ENCODE peak calls at places on chromosomes 6 and 20, in ten cellular contexts. B is pancreas, X is mucosa of descending colon, N is astrocyte of the spinal cord, F is tibial artery, Z is fibroblast of the aortic adventitia, Y is endothelial cell of umbilical vein, R is left ventricle myocardium inferior, P is GM12865, V is Peyer's patch. U is an unnamed sample.
A peak's percentile ranks its signal among the peaks of the same experiment; 100 is the strongest.

GRCh38 chr6:166268431-166268830 is 39.8 kb downstream of the PRR18 start:
- DNase-seq in B (no peak), X (no peak), N (no peak), F (no peak), Z (no peak), Y (no peak), R (no peak), P (no peak), V (no peak), U (no peak)

GRCh38 chr20:13013411-13013810 is 4.6 kb downstream of the SPTLC3 start:
- DNase-seq in B (no peak), X (no peak), N (no peak), F (no peak), Z (no peak), Y (no peak), R (no peak), P (no peak), V (no peak), U (no peak)

GRCh38 chr6:146905313-146905712 is 298.9 kb upstream of the STXBP5 start:
- DNase-seq in B (peak; percentile 46), X (no peak), N (peak; percentile 64), F (peak; percentile 30), Z (peak; percentile 94), Y (peak; percentile 51), R (no peak), P (no peak), V (no peak), U (no peak)

GRCh38 chr6:13319891-13320564 is 8.3 kb downstream of the TBC1D7 start:
- DNase-seq in B (no peak), X (no peak), N (no peak), F (no peak), Z (no peak), Y (no peak), R (no peak), P (no peak), V (no peak), U (no peak)

GRCh38 chr6:3813150-3813780 is 35.9 kb upstream of the FAM50B start:
- DNase-seq in B (no peak), X (no peak), N (peak; percentile 47), F (peak; percentile 63), Z (peak; percentile 37), Y (peak; percentile 95), R (peak; percentile 64), P (peak; percentile 54), V (no peak), U (no peak)

GRCh38 chr6:79810153-79810806 is 137.1 kb downstream of the ELOVL4 start:
- DNase-seq in B (no peak), X (no peak), N (no peak), F (no peak), Z (no peak), Y (no peak), R (no peak), P (no peak), V (no peak), U (no peak)

GRCh38 chr20:15362849-15363248 is 1025.4 kb upstream of the FLRT3 start:
- DNase-seq in B (no peak), X (no peak), N (no peak), F (no peak), Z (no peak), Y (no peak), R (no peak), P (no peak), V (no peak), U (no peak)

GRCh38 chr6:16700202-16700997 is 60.9 kb downstream of the ATXN1 start:
- DNase-seq in B (no peak), X (no peak), N (peak; percentile 43), F (no peak), Z (no peak), Y (peak; percentile 32), R (no peak), P (no peak), V (no peak), U (no peak)

GRCh38 chr20:63791497-63792156 is 39.4 kb downstream of the ZBTB46 start:
- DNase-seq in B (no peak), X (no peak), N (no peak), F (no peak), Z (no peak), Y (no peak), R (peak; percentile 67), P (no peak), V (no peak), U (no peak)

GRCh38 chr20:51650685-51651134 is 108.2 kb upstream of the NFATC2 start:
- DNase-seq in B (no peak), X (no peak), N (peak; percentile 58), F (no peak), Z (peak; percentile 46), Y (peak; percentile 85), R (no peak), P (no peak), V (no peak), U (peak; percentile 75)

GRCh38 chr6:28758818-28759235 is 165.0 kb downstream of the TRIM27 start:
- DNase-seq in B (no peak), X (no peak), N (no peak), F (no peak), Z (no peak), Y (no peak), R (no peak), P (no peak), V (no peak), U (no peak)

GRCh38 chr20:50193851-50194830 is 3.5 kb downstream of the CEBPB start:
- DNase-seq in B (no peak), X (no peak), N (peak; percentile 9), F (peak; percentile 45), Z (peak; percentile 49), Y (no peak), R (no peak), P (no peak), V (no peak), U (no peak)

GRCh38 chr6:103908898-103909297 is 950.8 kb downstream of the HACE1 start:
- DNase-seq in B (no peak), X (no peak), N (no peak), F (no peak), Z (no peak), Y (no peak), R (no peak), P (no peak), V (no peak), U (no peak)

GRCh38 chr6:4970739-4971395 is 33.0 kb downstream of the RPP40 start:
- DNase-seq in B (no peak), X (no peak), N (no peak), F (no peak), Z (no peak), Y (no peak), R (no peak), P (no peak), V (no peak), U (no peak)

GRCh38 chr20:22763257-22763906 is 179.0 kb upstream of the FOXA2 start:
- DNase-seq in B (no peak), X (no peak), N (peak; percentile 14), F (peak; percentile 39), Z (peak; percentile 51), Y (peak; percentile 51), R (peak; percentile 46), P (no peak), V (no peak), U (no peak)

GRCh38 chr6:170019259-170020040 is 268.0 kb downstream of the ERMARD start:
- DNase-seq in B (no peak), X (no peak), N (no peak), F (no peak), Z (no peak), Y (no peak), R (no peak), P (no peak), V (no peak), U (peak; percentile 8)

GRCh38 chr20:1309439-1309847 is 19.5 kb downstream of the SDCBP2 start:
- DNase-seq in B (no peak), X (no peak), N (no peak), F (no peak), Z (no peak), Y (no peak), R (no peak), P (no peak), V (no peak), U (no peak)
- TF ChIP-seq CTCF in B (no peak), X (no peak), N (no peak), F (no peak), Z (no peak), Y (no peak), R (no peak), P (no peak), V (no peak), U (no peak)

DNA sequence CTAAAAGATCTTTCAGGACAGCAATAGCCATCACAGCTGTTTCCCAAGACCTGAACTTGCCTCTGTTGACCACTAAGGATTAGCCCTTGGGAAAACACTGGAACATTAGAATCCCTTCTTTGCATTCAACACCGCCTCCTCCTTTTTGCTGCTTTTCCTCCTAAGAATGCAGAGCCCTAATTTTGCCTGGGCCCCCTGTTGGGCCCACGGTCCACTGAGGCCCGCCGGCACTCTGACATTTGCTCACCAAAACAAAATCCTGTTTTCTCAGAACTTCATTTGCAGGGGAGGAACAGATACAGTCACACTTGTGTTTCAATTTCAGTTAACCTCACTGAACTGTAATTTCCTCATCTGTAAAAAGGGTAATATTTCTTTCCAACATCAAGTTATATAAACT is 116.0 kb upstream of the JARID2 start:
- DNase-seq in B (no peak), X (no peak), N (no peak), F (no peak), Z (no peak), Y (no peak), R (no peak), P (no peak), V (no peak), U (no peak)
- TF ChIP-seq CTCF in B (no peak), X (no peak), N (no peak), F (no peak), Z (no peak), Y (no peak), R (no peak), P (no peak), V (no peak), U (no peak)

DNA sequence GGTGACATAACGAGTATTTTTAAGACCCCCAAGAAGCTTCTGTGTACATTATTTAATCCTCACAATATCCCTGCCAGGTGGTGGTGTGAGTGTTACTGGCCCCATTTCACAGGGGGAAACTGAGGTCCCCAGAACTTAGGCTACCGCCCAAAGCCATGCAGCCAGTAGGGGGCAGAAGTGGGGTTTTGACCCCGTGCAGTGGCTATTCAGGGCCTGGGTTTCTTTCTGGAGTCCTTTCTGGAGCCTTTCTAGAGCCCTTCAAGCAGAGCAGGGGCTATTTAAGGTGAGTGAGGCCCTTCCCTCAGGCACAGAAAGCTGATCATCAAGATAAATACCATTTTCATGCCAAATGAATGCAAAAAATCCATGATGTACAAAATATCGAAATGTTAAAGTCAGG is 59.0 kb downstream of the CTCFL start:
- DNase-seq in B (no peak), X (no peak), N (no peak), F (no peak), Z (no peak), Y (no peak), R (no peak), P (no peak), V (no peak), U (no peak)
- TF ChIP-seq CTCF in B (no peak), X (no peak), N (peak; percentile 22), F (no peak), Z (no peak), Y (peak; percentile 7), R (no peak), P (peak; percentile 35), V (no peak), U (no peak)

DNA sequence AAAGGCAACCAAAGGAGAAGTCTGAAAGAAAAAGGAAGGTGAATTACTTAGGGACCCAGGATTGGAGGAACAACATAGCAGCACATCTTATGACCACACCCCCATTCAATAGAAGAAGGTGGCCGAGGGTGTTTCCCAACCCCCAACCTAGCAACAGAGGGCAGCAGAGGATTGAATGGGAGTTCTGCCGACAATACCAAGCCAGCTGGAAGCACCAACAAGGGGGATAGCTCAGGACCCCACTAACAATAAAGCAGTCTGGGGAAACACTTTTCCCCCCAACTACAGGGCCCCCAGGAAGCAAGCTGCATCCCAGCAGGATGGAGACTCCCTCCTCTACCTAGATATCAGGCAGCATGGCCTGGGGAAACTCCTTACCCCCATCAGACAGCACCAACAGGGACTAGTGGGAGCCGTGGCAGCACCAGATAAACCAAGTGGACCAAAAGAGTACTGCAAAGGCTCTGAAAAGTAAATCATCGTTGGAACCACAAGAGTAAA is 67.7 kb downstream of the ZHX3 start:
- DNase-seq in B (no peak), X (no peak), N (peak; percentile 69), F (no peak), Z (peak; percentile 29), Y (peak; percentile 75), R (no peak), P (peak; percentile 35), V (no peak), U (no peak)
- TF ChIP-seq CTCF in B (no peak), X (no peak), N (peak; percentile 39), F (peak; percentile 19), Z (peak; percentile 38), Y (peak; percentile 34), R (peak; percentile 45), P (peak; percentile 8), V (no peak), U (peak; percentile 24)

U was measured in CD14-positive monocyte.